ENCODE peak calls at places on chromosomes 11 and 22, in seven cellular contexts. Z, K, U, O, B, H and P are unnamed samples.
A peak's percentile ranks its signal among the peaks of the same experiment; 100 is the strongest.

GRCh38 chr11:29100967-29101366 is 915.9 kb downstream of the KCNA4 start:
- DNase-seq in Z (no peak), K (no peak), U (no peak), O (no peak), B (no peak), H (no peak), P (no peak)

GRCh38 chr22:25060522-25061071 is 108.1 kb downstream of the KIAA1671 start:
- DNase-seq in Z (no peak), K (peak; percentile 16), U (no peak), O (no peak), B (no peak), H (no peak), P (no peak)

GRCh38 chr22:23207786-23208325 is 27.5 kb downstream of the BCR start:
- DNase-seq in Z (no peak), K (peak; percentile 66), U (no peak), O (no peak), B (no peak), H (no peak), P (no peak)

GRCh38 chr22:24434472-24435322 is 7.3 kb downstream of the ADORA2A start:
- DNase-seq in Z (no peak), K (no peak), U (peak; percentile 17), O (no peak), B (no peak), H (peak; percentile 92), P (no peak)

GRCh38 chr11:8907116-8907515 is 3.9 kb upstream of the AKIP1 start:
- DNase-seq in Z (no peak), K (no peak), U (no peak), O (no peak), B (no peak), H (no peak), P (no peak)

GRCh38 chr22:38873469-38874411 is 1.7 kb upstream of the CBX6 start:
- DNase-seq in Z (no peak), K (no peak), U (no peak), O (no peak), B (no peak), H (peak; percentile 59), P (no peak)

GRCh38 chr11:64752106-64752970 is 7.4 kb downstream of the PYGM start:
- DNase-seq in Z (no peak), K (no peak), U (no peak), O (no peak), B (no peak), H (no peak), P (no peak)

GRCh38 chr11:115606223-115607220 is 102.3 kb upstream of the CADM1 start:
- DNase-seq in Z (no peak), K (no peak), U (peak; percentile 69), O (no peak), B (no peak), H (no peak), P (no peak)

GRCh38 chr22:31891366-31892079 is 52.8 kb upstream of the YWHAH start:
- DNase-seq in Z (no peak), K (no peak), U (peak; percentile 59), O (no peak), B (no peak), H (no peak), P (no peak)

GRCh38 chr22:37230673-37231405 is 13.2 kb downstream of the RAC2 start:
- DNase-seq in Z (no peak), K (no peak), U (no peak), O (no peak), B (no peak), H (peak; percentile 61), P (no peak)

GRCh38 chr22:37563153-37564081 is 3.1 kb downstream of the CDC42EP1 start:
- DNase-seq in Z (peak; percentile 83), K (peak; percentile 29), U (no peak), O (peak; percentile 97), B (peak; percentile 57), H (no peak), P (no peak)

GRCh38 chr11:86214710-86215109 is 29.8 kb upstream of the EED start:
- DNase-seq in Z (no peak), K (no peak), U (no peak), O (no peak), B (no peak), H (peak; percentile 91), P (no peak)

GRCh38 chr22:20431520-20432237 is 5.9 kb downstream of the SCARF2 start:
- DNase-seq in Z (no peak), K (peak; percentile 87), U (peak; percentile 31), O (no peak), B (no peak), H (no peak), P (no peak)

GRCh38 chr11:10909141-10909883 is 51.5 kb upstream of the ZBED5 start:
- DNase-seq in Z (no peak), K (no peak), U (no peak), O (no peak), B (no peak), H (no peak), P (no peak)

GRCh38 chr11:44963071-44963575 is 12.4 kb upstream of the TP53I11 start:
- DNase-seq in Z (no peak), K (no peak), U (peak; percentile 47), O (no peak), B (no peak), H (no peak), P (no peak)

GRCh38 chr11:10746871-10747270 is 4.2 kb upstream of the CTR9 start:
- DNase-seq in Z (no peak), K (no peak), U (no peak), O (no peak), B (no peak), H (no peak), P (no peak)

GRCh38 chr11:124717421-124717785 is 22.3 kb upstream of the NRGN start:
- DNase-seq in Z (no peak), K (no peak), U (no peak), O (no peak), B (no peak), H (no peak), P (no peak)

GRCh38 chr22:17781319-17782031 is 7.2 kb upstream of the BID start:
- DNase-seq in Z (peak; percentile 61), K (no peak), U (peak; percentile 57), O (peak; percentile 78), B (no peak), H (peak; percentile 60), P (no peak)

GRCh38 chr11:120096756-120097191 is 41.1 kb downstream of the TRIM29 start:
- DNase-seq in Z (no peak), K (peak; percentile 43), U (no peak), O (no peak), B (no peak), H (no peak), P (no peak)

GRCh38 chr11:65850217-65851082 is 7.5 kb downstream of the CFL1 start:
- DNase-seq in Z (no peak), K (no peak), U (peak; percentile 35), O (no peak), B (no peak), H (no peak), P (no peak)

GRCh38 chr22:22086501-22087158 is 104.0 kb upstream of the TOP3B start:
- DNase-seq in Z (no peak), K (no peak), U (no peak), O (no peak), B (no peak), H (no peak), P (no peak)

GRCh38 chr22:43476341-43476740 is 64.5 kb downstream of the MPPED1 start:
- DNase-seq in Z (peak; percentile 34), K (no peak), U (no peak), O (peak; percentile 22), B (no peak), H (no peak), P (no peak)

GRCh38 chr22:39984006-39984405 is 10.7 kb upstream of the FAM83F start:
- DNase-seq in Z (no peak), K (peak; percentile 20), U (no peak), O (no peak), B (no peak), H (no peak), P (no peak)

GRCh38 chr11:50186146-50186545 is 153.5 kb downstream of the OR4C45 start:
- DNase-seq in Z (no peak), K (no peak), U (no peak), O (no peak), B (no peak), H (no peak), P (no peak)

GRCh38 chr22:44309137-44309536 is 3.6 kb downstream of the SHISAL1 start:
- DNase-seq in Z (peak; percentile 53), K (no peak), U (no peak), O (no peak), B (peak; percentile 7), H (no peak), P (peak; percentile 22)

DNA sequence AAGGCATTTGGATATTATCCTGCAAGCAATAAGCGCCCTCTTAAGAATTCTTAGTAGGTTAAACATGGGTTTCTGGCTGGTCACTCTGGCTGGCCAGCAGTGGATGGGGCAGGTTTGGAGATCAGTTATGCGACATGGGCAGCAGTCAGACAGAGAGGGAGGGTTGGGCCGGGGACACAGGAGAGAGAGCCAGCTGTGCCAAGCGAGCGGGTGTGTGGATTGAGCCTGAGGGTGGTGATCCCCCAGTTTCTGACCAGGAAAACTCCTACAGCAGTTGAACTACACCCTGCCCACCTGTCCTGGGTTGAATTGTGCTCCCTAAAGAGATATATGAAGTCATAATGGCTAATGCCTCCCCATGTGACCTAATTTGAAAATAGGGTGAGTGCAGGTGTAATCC is 671.2 kb downstream of the TBC1D22A start:
- DNase-seq in Z (no peak), K (no peak), U (no peak), O (no peak), B (no peak), H (no peak), P (no peak)
- H3K9me3 ChIP-seq in Z (peaks cover 9% of the 10 kb centered on the region), K (no peaks in the 10 kb centered on the region), U (no peaks in the 10 kb centered on the region), O (no peaks in the 10 kb centered on the region), B (no peaks in the 10 kb centered on the region), H (no peaks in the 10 kb centered on the region), P (peaks cover 4% of the 10 kb centered on the region)

DNA sequence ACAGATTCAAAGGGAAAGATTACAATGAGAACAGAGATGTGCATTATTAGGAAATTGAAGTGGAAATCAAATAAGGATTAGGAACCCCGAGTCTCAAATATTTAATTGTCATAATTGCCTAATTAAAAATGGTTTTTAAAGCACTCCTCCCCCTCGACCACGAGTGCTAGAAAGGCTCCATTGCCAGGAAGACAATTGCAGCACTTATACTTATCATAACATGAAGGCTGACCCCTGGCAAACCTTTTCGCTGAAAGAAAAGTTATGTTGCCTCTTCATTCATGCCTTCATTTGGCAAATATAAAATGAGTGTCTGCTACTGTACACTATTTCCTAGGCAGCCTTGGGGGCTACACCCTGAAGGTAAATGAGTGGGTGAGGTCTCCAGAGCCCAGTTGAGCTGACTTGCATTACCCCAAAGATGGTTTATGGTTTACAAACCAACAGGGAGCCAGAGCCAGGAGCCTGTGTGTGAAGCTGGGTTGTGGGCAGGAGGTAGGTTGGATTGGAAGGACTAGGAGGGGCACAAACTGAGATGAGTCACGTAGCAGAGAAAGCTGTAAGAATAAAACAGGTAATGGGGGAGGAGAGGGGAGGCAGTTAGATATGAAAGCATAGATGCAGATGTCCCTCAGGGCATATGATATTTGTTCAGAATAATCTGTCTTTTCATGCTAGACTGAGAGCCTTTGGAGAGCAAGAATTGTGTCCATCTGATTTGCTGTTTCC is 175.4 kb upstream of the BDNF start:
- DNase-seq in Z (no peak), K (no peak), U (no peak), O (no peak), B (no peak), H (no peak), P (no peak)
- TF ChIP-seq REST in Z (no peak), K (no peak), U (no peak), O (no peak), B (no peak), H (no peak), P (no peak)

GRCh38 chr11:100072131-100072530 is 615.0 kb upstream of the ARHGAP42 start:
- DNase-seq in Z (no peak), K (no peak), U (no peak), O (no peak), B (no peak), H (no peak), P (no peak)
- H3K9me3 ChIP-seq in Z (no peaks in the 10 kb centered on the region), K (no peaks in the 10 kb centered on the region), U (no peaks in the 10 kb centered on the region), O (no peaks in the 10 kb centered on the region), B (no peaks in the 10 kb centered on the region), H (no peaks in the 10 kb centered on the region), P (no peaks in the 10 kb centered on the region)

GRCh38 chr11:2777396-2777795 is 77.6 kb upstream of the KCNQ1OT1 start:
- DNase-seq in Z (no peak), K (no peak), U (no peak), O (no peak), B (no peak), H (no peak), P (no peak)
- TF ChIP-seq REST in Z (no peak), K (no peak), U (no peak), O (no peak), B (no peak), H (no peak), P (no peak)